ENCODE peak calls at places on chromosomes 2 and 18, in six cellular contexts. F is AG09319, O is IMR-90, B is chondrocyte, E is lower lobe of right lung, P is AG09309. C is an unnamed sample.

GRCh38 chr18:55586841-55587240 is 1.2 kb downstream of the TCF4 start:
- DNase-seq in P (no peak), E (no peak), F (no peak), O (peak), B (no peak), C (no peak)

GRCh38 chr2:40372586-40372985 is 79.3 kb downstream of the SLC8A1 start:
- DNase-seq in P (no peak), O (peak), E (no peak), B (no peak), F (no peak), C (peak)

GRCh38 chr2:133884739-133885381 is 316.6 kb upstream of the NCKAP5 start:
- DNase-seq in F (no peak), B (no peak), P (no peak), E (no peak), O (peak), C (peak)

GRCh38 chr2:219308142-219309093 is 783 bp downstream of the PTPRN start:
- DNase-seq in B (no peak), P (no peak), F (no peak), E (peak), O (peak), C (peak)

GRCh38 chr2:210189452-210190143 is 18.4 kb upstream of the KANSL1L start:
- DNase-seq in O (no peak), B (no peak), P (no peak), E (no peak), F (no peak), C (no peak)

GRCh38 chr2:189836644-189837043 is 52.4 kb downstream of the PMS1 start:
- DNase-seq in B (no peak), F (peak), P (peak), E (no peak), O (peak), C (peak)

GRCh38 chr2:23859234-23859633 is 67.7 kb downstream of the ATAD2B start:
- DNase-seq in P (no peak), F (no peak), O (no peak), B (no peak), E (no peak), C (no peak)

GRCh38 chr2:227033471-227034148 is 130.4 kb downstream of the COL4A4 start:
- DNase-seq in B (no peak), O (peak), E (peak), P (peak), F (peak), C (peak)

GRCh38 chr2:74107071-74107470 is 40.6 kb downstream of the BOLA3 start:
- DNase-seq in O (no peak), E (no peak), B (no peak), P (no peak), F (no peak), C (no peak)

GRCh38 chr18:23648930-23649622 is 13.6 kb downstream of the ANKRD29 start:
- DNase-seq in F (no peak), P (no peak), O (no peak), E (no peak), B (no peak), C (no peak)

GRCh38 chr2:57973621-57974186 is 72.9 kb upstream of the VRK2 start:
- DNase-seq in O (no peak), P (no peak), F (no peak), E (no peak), B (no peak), C (no peak)

GRCh38 chr2:108604196-108604595 is 69.9 kb downstream of the LIMS1 start:
- DNase-seq in P (no peak), E (no peak), B (no peak), O (peak), F (no peak), C (no peak)

GRCh38 chr18:26840965-26841364 is 24.5 kb downstream of the AQP4 start:
- DNase-seq in P (no peak), O (no peak), F (no peak), B (no peak), E (no peak), C (no peak)
- TF ChIP-seq CTCF in P (no peak), O (no peak), F (no peak), B (no peak), E (no peak), C (no peak)

DNA sequence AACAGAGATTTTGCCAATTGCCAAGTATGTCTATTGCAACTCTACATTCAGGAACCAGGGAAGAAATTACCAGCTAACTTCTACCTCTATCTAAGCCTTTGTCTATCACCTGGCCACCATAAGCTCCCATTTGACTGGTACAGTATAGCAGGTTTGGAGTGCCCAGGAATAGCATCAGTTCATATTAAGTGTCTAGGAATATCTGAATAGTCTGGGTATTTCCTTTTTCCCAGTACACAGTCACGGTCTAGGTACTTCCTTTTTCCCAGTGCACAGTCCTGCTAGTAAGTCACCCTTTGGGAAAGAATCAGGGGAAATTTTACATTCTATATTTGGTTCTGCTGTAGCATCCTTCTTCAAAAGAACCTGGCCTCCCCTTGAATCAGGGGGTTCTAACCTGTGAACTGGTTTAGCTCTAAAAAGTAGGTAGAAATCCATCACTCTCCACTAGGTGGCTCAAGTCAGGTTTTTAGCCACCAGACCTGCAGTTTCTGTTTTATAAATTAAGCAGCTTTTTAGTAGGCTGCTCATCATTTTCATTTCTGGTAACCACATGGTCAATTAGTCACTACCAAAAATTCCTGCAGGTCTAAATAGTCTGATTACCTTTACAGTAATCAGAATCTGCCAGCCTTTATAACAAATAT is 49.3 kb upstream of the DNAJC10 start:
- DNase-seq in E (no peak), B (no peak), P (no peak), F (no peak), O (peak), C (peak)
- TF ChIP-seq CTCF in E (peak), B (peak), P (peak), F (peak), O (peak), C (peak)

DNA sequence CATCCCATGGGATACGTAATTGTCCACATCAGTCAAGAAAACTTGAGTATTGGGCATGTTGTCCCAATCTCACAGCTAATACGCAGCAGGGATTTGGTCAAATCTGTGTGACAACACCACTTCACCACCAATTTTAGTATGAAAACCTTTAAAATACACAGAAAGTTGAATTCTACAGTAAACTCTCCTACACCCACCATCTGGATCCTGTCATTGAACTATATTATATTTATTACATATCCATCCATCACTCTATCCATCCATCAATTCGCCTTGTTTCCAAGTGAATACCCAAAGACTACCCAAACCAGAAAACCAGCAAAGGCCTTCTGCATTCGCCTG is 846 bp upstream of the FKBP7 start:
- DNase-seq in F (no peak), O (no peak), B (no peak), E (no peak), P (no peak), C (no peak)
- TF ChIP-seq CTCF in F (no peak), O (no peak), B (peak), E (no peak), P (no peak), C (peak)

GRCh38 chr2:38528008-38528442 is 74.7 kb downstream of the HNRNPLL start:
- DNase-seq in P (no peak), B (no peak), O (peak), F (no peak), E (no peak), C (peak)
- TF ChIP-seq CTCF in P (no peak), B (peak), O (no peak), F (no peak), E (no peak), C (peak)

C was measured in HFFc6.